ENCODE peak calls at places on chromosome 22, in six cellular contexts. L, Q, Y, W, F and S are unnamed samples.

GRCh38 chr22:47043835-47044721 is 281.6 kb downstream of the TBC1D22A start:
- DNase-seq in L (no peak), Q (peak; percentile 70), Y (no peak), W (peak; percentile 63), F (peak; percentile 74), S (no peak)

GRCh38 chr22:44882226-44882905 is 127.4 kb downstream of the PHF21B start:
- DNase-seq in L (no peak), Q (peak; percentile 37), Y (no peak), W (no peak), F (no peak), S (no peak)

GRCh38 chr22:21807545-21807944 is 59.9 kb downstream of the MAPK1 start:
- DNase-seq in L (no peak), Q (no peak), Y (peak; percentile 49), W (no peak), F (no peak), S (no peak)

GRCh38 chr22:19220867-19221266 is 42.3 kb upstream of the SLC25A1 start:
- DNase-seq in L (no peak), Q (no peak), Y (no peak), W (no peak), F (no peak), S (no peak)

GRCh38 chr22:24801906-24802504 is 4.0 kb upstream of the SGSM1 start:
- DNase-seq in L (no peak), Q (no peak), Y (no peak), W (no peak), F (no peak), S (no peak)

GRCh38 chr22:27773236-27773550 is 28.4 kb downstream of the MN1 start:
- DNase-seq in L (no peak), Q (no peak), Y (no peak), W (no peak), F (no peak), S (no peak)

GRCh38 chr22:26484360-26484706 is 656 bp downstream of the SRRD start:
- DNase-seq in L (no peak), Q (no peak), Y (no peak), W (no peak), F (no peak), S (no peak)

GRCh38 chr22:21666786-21667185 is 974 bp downstream of the PPIL2 start:
- DNase-seq in L (no peak), Q (no peak), Y (no peak), W (no peak), F (no peak), S (no peak)

GRCh38 chr22:41401781-41402648 is 20.3 kb downstream of the TEF start:
- DNase-seq in L (no peak), Q (no peak), Y (peak; percentile 81), W (peak; percentile 95), F (peak; percentile 87), S (no peak)

GRCh38 chr22:23495614-23496444 is 84.3 kb downstream of the IGLL1 start:
- DNase-seq in L (no peak), Q (peak; percentile 47), Y (no peak), W (no peak), F (no peak), S (no peak)

GRCh38 chr22:34068011-34068410 is 147.7 kb upstream of the LARGE1 start:
- DNase-seq in L (no peak), Q (no peak), Y (no peak), W (no peak), F (no peak), S (no peak)

GRCh38 chr22:20001082-20001638 is 15.5 kb downstream of the ARVCF start:
- DNase-seq in L (no peak), Q (peak; percentile 53), Y (no peak), W (no peak), F (no peak), S (no peak)

GRCh38 chr22:22892096-22893052 is 4.8 kb downstream of the IGLL5 start:
- DNase-seq in L (no peak), Q (no peak), Y (no peak), W (no peak), F (no peak), S (no peak)

GRCh38 chr22:46007848-46008261 is 30.9 kb upstream of the WNT7B start:
- DNase-seq in L (no peak), Q (peak; percentile 81), Y (peak; percentile 92), W (peak; percentile 39), F (peak; percentile 58), S (no peak)

GRCh38 chr22:46045459-46046298 is 68.7 kb upstream of the WNT7B start:
- DNase-seq in L (no peak), Q (peak; percentile 80), Y (no peak), W (peak; percentile 58), F (peak; percentile 17), S (no peak)

GRCh38 chr22:48803993-48804810 is 1023.5 kb downstream of the BRD1 start:
- DNase-seq in L (no peak), Q (peak; percentile 64), Y (no peak), W (no peak), F (no peak), S (no peak)

GRCh38 chr22:47787501-47788227 is 1025.2 kb downstream of the TBC1D22A start:
- DNase-seq in L (no peak), Q (peak; percentile 59), Y (no peak), W (no peak), F (no peak), S (peak; percentile 74)

GRCh38 chr22:23789638-23790037 is 2.9 kb downstream of the SMARCB1 start:
- DNase-seq in L (no peak), Q (peak; percentile 24), Y (peak; percentile 56), W (no peak), F (no peak), S (no peak)

GRCh38 chr22:24435861-24436351 is 8.5 kb downstream of the ADORA2A start:
- DNase-seq in L (no peak), Q (peak; percentile 75), Y (peak; percentile 13), W (no peak), F (no peak), S (no peak)

GRCh38 chr22:25482868-25483639 is 81.4 kb upstream of the GRK3 start:
- DNase-seq in L (no peak), Q (no peak), Y (no peak), W (peak; percentile 33), F (no peak), S (no peak)

GRCh38 chr22:42863349-42863911 is 6.4 kb upstream of the ARFGAP3 start:
- DNase-seq in L (no peak), Q (no peak), Y (no peak), W (no peak), F (no peak), S (no peak)

GRCh38 chr22:19822301-19823117 is 32.2 kb downstream of the GNB1L start:
- DNase-seq in L (no peak), Q (no peak), Y (peak; percentile 36), W (peak; percentile 42), F (peak; percentile 3), S (no peak)

GRCh38 chr22:19713650-19714319 is 518 bp upstream of the SEPTIN5 start:
- DNase-seq in L (no peak), Q (peak; percentile 81), Y (peak; percentile 90), W (no peak), F (no peak), S (no peak)

GRCh38 chr22:45008853-45009751 is 703 bp downstream of the PHF21B start:
- DNase-seq in L (no peak), Q (no peak), Y (peak; percentile 75), W (no peak), F (no peak), S (no peak)

GRCh38 chr22:48663297-48663696 is 1164.4 kb downstream of the BRD1 start:
- DNase-seq in L (no peak), Q (no peak), Y (no peak), W (no peak), F (no peak), S (no peak)

GRCh38 chr22:17943533-17944204 is 80.7 kb downstream of the MICAL3 start:
- DNase-seq in L (no peak), Q (no peak), Y (no peak), W (no peak), F (no peak), S (no peak)
- H3K4me1 ChIP-seq in L (peaks cover 2% of the 10 kb centered on the region), Q (peaks cover 32% of the 10 kb centered on the region), Y (no peaks in the 10 kb centered on the region), W (peaks cover 77% of the 10 kb centered on the region), F (peaks cover 31% of the 10 kb centered on the region), S (peaks cover 75% of the 10 kb centered on the region)

DNA sequence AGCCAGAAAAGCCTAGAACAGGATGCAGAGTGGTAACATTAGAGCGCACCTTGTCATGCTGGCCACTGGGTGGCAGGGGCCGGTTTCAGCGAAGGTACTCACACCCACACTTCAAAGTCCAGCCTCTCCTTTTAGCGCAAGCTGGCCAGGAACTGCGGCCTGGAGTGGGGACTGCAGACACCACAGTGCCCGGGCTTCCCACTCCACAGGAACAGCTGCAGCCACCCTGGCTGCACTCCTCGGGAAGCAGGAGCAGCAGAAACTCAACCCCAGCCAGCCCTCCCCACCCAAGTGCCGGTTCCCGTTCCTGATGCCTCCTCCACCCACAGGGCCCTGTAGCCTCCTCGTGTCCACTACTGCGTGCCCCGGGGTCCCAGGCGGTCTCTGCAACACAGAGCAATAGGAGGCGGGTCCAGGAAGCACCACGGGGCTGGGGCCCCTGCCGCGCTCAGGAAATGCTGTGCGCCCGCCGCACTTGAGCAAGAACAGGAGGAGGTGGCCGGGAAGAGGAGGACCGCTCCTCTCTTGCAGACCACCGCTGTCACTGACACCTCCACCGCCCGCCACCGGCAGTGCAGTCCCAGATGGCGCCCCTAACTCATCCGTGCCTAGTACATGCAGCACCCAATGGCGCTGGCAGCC is 2.2 kb downstream of the RFPL2 start:
- DNase-seq in L (no peak), Q (no peak), Y (peak; percentile 78), W (peak; percentile 52), F (peak; percentile 71), S (peak; percentile 82)
- TF ChIP-seq POLR2AphosphoS5 in L (no peak), Q (no peak), Y (no peak), W (no peak), F (no peak), S (no peak)

GRCh38 chr22:29629382-29630179 is 26.1 kb downstream of the NF2 start:
- DNase-seq in L (no peak), Q (no peak), Y (no peak), W (no peak), F (no peak), S (no peak)
- H3K4me1 ChIP-seq in L (peaks cover 81% of the 10 kb centered on the region), Q (peaks cover under 1% of the 10 kb centered on the region), Y (peaks cover 39% of the 10 kb centered on the region), W (peaks cover 53% of the 10 kb centered on the region), F (peaks cover 7% of the 10 kb centered on the region), S (peaks cover 15% of the 10 kb centered on the region)

GRCh38 chr22:38505595-38506117 is 455 bp downstream of the DDX17 start:
- DNase-seq in L (no peak), Q (peak; percentile 91), Y (peak; percentile 75), W (peak; percentile 79), F (peak; percentile 74), S (peak; percentile 94)
- TF ChIP-seq POLR2AphosphoS5 in L (no peak), Q (no peak), Y (no peak), W (peak; percentile 43), F (no peak), S (peak; percentile 31)

DNA sequence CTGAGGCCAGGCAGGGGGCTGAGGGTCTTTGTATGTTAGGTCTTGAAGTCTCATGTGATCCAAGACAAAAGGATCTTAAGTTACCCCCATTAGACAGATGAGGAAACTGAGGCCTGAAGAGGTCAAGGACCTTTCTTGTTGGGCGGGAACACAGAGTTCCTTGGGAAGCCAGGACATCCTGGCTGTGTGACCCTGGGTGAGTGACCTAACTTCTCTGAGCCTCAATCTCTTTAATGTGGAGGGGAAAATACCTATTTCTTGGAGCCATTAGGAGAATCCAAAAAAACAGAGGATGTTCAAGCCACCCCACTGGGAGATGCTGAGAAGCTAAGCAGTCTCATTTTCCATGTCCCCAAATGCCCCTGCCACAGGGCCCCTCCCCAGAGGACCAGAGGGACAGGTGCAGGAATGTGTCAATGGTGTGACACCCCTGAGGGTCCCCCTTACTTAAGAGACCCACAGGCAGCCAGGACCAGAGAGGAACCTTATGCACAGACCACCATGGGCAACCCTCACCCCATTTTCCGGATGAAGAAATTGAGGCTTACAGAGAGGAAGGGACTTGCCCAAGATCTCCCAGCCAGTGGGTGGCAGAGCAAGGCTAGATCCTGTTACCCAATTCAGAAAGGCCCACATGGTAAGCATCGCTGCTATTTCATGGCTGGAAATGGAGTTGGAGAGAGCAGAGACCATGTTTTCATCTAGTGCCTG is 8.0 kb downstream of the RAC2 start:
- DNase-seq in L (no peak), Q (peak; percentile 50), Y (no peak), W (no peak), F (peak; percentile 3), S (no peak)
- H3K4me1 ChIP-seq in L (peaks cover under 1% of the 10 kb centered on the region), Q (peaks cover 58% of the 10 kb centered on the region), Y (no peaks in the 10 kb centered on the region), W (no peaks in the 10 kb centered on the region), F (no peaks in the 10 kb centered on the region), S (no peaks in the 10 kb centered on the region)